ENCODE peak calls at places on chromosome 22, in four cellular contexts. One of them, this sample, is unnamed. For H3K9me3, the result is how much of the 10 kb centered on the place peaks cover.

GRCh38 chr22:36107436-36107835 is 53.1 kb downstream of the APOL3 start:
- DNase-seq in endothelial cell of umbilical vein: no peak
- DNase-seq in HCT116: no peak
- DNase-seq in spleen: no peak
- DNase-seq in this sample: peak

GRCh38 chr22:46021577-46021976 is 44.6 kb upstream of the WNT7B start:
- DNase-seq in spleen: peak
- DNase-seq in endothelial cell of umbilical vein: no peak
- DNase-seq in HCT116: no peak
- DNase-seq in this sample: peak

GRCh38 chr22:45785458-45785857 is 113.8 kb downstream of the ATXN10 start:
- DNase-seq in HCT116: no peak
- DNase-seq in spleen: no peak
- DNase-seq in endothelial cell of umbilical vein: no peak
- DNase-seq in this sample: no peak

GRCh38 chr22:31075961-31076360 is 5.2 kb upstream of the SMTN start:
- DNase-seq in HCT116: no peak
- DNase-seq in endothelial cell of umbilical vein: no peak
- DNase-seq in spleen: peak
- DNase-seq in this sample: peak

GRCh38 chr22:26502688-26503561 is 9.3 kb downstream of the TFIP11 start:
- DNase-seq in endothelial cell of umbilical vein: peak
- DNase-seq in spleen: peak
- DNase-seq in HCT116: no peak
- DNase-seq in this sample: no peak

GRCh38 chr22:21972806-21973205 is 9.8 kb downstream of the TOP3B start:
- DNase-seq in spleen: no peak
- DNase-seq in endothelial cell of umbilical vein: no peak
- DNase-seq in HCT116: no peak
- DNase-seq in this sample: no peak

GRCh38 chr22:26581026-26581425 is 8.9 kb downstream of the TPST2 start:
- DNase-seq in HCT116: no peak
- DNase-seq in spleen: peak
- DNase-seq in endothelial cell of umbilical vein: no peak
- DNase-seq in this sample: no peak

GRCh38 chr22:20434264-20434751 is 3.3 kb downstream of the SCARF2 start:
- DNase-seq in spleen: peak
- DNase-seq in endothelial cell of umbilical vein: no peak
- DNase-seq in HCT116: no peak
- DNase-seq in this sample: peak

GRCh38 chr22:43731986-43732385 is 80.1 kb downstream of the EFCAB6 start:
- DNase-seq in HCT116: no peak
- DNase-seq in spleen: no peak
- DNase-seq in endothelial cell of umbilical vein: peak
- DNase-seq in this sample: no peak

GRCh38 chr22:42934338-42934737 is 77.3 kb upstream of the ARFGAP3 start:
- DNase-seq in HCT116: no peak
- DNase-seq in spleen: peak
- DNase-seq in endothelial cell of umbilical vein: no peak
- DNase-seq in this sample: no peak

GRCh38 chr22:46069518-46070214 is 80.7 kb upstream of the PPARA start:
- DNase-seq in HCT116: peak
- DNase-seq in spleen: peak
- DNase-seq in endothelial cell of umbilical vein: peak
- DNase-seq in this sample: peak

GRCh38 chr22:37626144-37626543 is 13.3 kb upstream of the SH3BP1 start:
- DNase-seq in spleen: peak
- DNase-seq in HCT116: no peak
- DNase-seq in endothelial cell of umbilical vein: no peak
- DNase-seq in this sample: peak
- TF ChIP-seq POLR2AphosphoS5 in spleen: no peak
- TF ChIP-seq POLR2AphosphoS5 in HCT116: no peak
- TF ChIP-seq POLR2AphosphoS5 in endothelial cell of umbilical vein: no peak
- TF ChIP-seq POLR2AphosphoS5 in this sample: peak

GRCh38 chr22:47567126-47567730 is 804.8 kb downstream of the TBC1D22A start:
- DNase-seq in HCT116: no peak
- DNase-seq in endothelial cell of umbilical vein: no peak
- DNase-seq in spleen: no peak
- DNase-seq in this sample: no peak
- H3K9me3 ChIP-seq in HCT116: under half
- H3K9me3 ChIP-seq in endothelial cell of umbilical vein: under half
- H3K9me3 ChIP-seq in spleen: under half
- H3K9me3 ChIP-seq in this sample: under half

DNA sequence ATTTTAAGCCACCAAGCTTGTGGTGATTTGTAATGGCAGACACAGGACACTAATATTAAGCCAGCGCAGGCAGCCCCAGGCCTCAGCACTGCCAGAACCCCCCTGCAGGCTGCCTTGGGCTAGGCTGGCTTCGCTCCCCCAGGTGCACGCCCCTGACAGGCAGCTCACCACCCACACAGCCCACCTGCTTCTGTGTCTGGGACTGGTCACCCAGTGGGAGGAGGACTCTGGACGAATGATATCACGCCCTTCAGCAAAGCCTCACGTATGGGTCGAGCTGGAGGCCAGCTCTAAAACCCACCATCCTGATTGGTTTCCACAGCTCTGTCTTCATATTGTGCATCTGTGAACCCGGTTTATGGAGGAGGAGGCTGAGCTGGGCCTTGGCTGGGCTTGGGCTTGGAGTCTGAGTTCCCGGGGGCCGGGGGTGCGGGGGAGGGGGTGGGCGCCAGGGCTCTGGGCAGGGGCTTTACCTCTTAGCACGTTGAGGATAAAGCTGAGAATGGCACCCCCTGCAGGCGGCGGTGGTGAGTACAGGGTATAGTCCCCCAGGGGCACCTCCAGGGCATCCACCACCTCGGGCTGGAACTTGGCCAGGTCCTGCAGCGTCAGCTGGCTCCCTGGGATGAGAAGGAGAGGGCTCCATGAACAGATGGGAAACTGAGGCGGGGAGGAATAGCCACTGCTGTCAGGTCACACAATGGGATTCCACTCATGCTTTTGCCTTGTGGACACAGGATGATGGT is 13.8 kb downstream of the GGT5 start:
- DNase-seq in spleen: peak
- DNase-seq in endothelial cell of umbilical vein: peak
- DNase-seq in HCT116: no peak
- DNase-seq in this sample: peak
- TF ChIP-seq CTCF in spleen: peak
- TF ChIP-seq CTCF in endothelial cell of umbilical vein: peak
- TF ChIP-seq CTCF in HCT116: peak
- TF ChIP-seq CTCF in this sample: no peak

GRCh38 chr22:49970528-49971231 is 10.1 kb downstream of the PIM3 start:
- DNase-seq in endothelial cell of umbilical vein: peak
- DNase-seq in spleen: peak
- DNase-seq in HCT116: peak
- DNase-seq in this sample: peak
- TF ChIP-seq POLR2AphosphoS5 in endothelial cell of umbilical vein: peak
- TF ChIP-seq POLR2AphosphoS5 in spleen: peak
- TF ChIP-seq POLR2AphosphoS5 in HCT116: peak
- TF ChIP-seq POLR2AphosphoS5 in this sample: peak

GRCh38 chr22:47923011-47923427 is 1160.6 kb downstream of the TBC1D22A start:
- DNase-seq in HCT116: no peak
- DNase-seq in endothelial cell of umbilical vein: no peak
- DNase-seq in spleen: no peak
- DNase-seq in this sample: no peak
- H3K9me3 ChIP-seq in HCT116: under half
- H3K9me3 ChIP-seq in endothelial cell of umbilical vein: under half
- H3K9me3 ChIP-seq in spleen: under half
- H3K9me3 ChIP-seq in this sample: under half

GRCh38 chr22:37416389-37416788 is 10.9 kb downstream of the ELFN2 start:
- DNase-seq in spleen: no peak
- DNase-seq in HCT116: no peak
- DNase-seq in endothelial cell of umbilical vein: no peak
- DNase-seq in this sample: no peak

GRCh38 chr22:37416806-37417205 is 10.5 kb downstream of the ELFN2 start:
- DNase-seq in spleen: no peak
- DNase-seq in endothelial cell of umbilical vein: no peak
- DNase-seq in HCT116: no peak
- DNase-seq in this sample: no peak

GRCh38 chr22:37414288-37414687 is 13.0 kb downstream of the ELFN2 start:
- DNase-seq in spleen: no peak
- DNase-seq in HCT116: no peak
- DNase-seq in endothelial cell of umbilical vein: no peak
- DNase-seq in this sample: no peak

GRCh38 chr22:37413546-37413945 is 13.7 kb downstream of the ELFN2 start:
- DNase-seq in spleen: no peak
- DNase-seq in HCT116: no peak
- DNase-seq in endothelial cell of umbilical vein: no peak
- DNase-seq in this sample: no peak

GRCh38 chr22:37415210-37415609 is 12.1 kb downstream of the ELFN2 start:
- DNase-seq in endothelial cell of umbilical vein: no peak
- DNase-seq in HCT116: no peak
- DNase-seq in spleen: no peak
- DNase-seq in this sample: no peak
- TF ChIP-seq CTCF in endothelial cell of umbilical vein: no peak
- TF ChIP-seq CTCF in HCT116: no peak
- TF ChIP-seq CTCF in spleen: no peak
- TF ChIP-seq CTCF in this sample: no peak